ENCODE peak calls at places on chromosomes 1 and 21, in six cellular contexts. V is ureter, F is Kasumi-1, B is NCI-H2081, O is OCI-LY7, X is cardiac septum. I is an unnamed sample.

GRCh38 chr1:155127105-155127671 is 488 bp upstream of the EFNA1 start:
- DNase-seq in V (peak; percentile 87), F (no peak), B (peak; percentile 53), O (no peak), X (peak; percentile 79), I (no peak)

GRCh38 chr1:209614151-209614420 is 30.6 kb downstream of the CAMK1G start:
- DNase-seq in V (no peak), F (no peak), B (no peak), O (no peak), X (no peak), I (no peak)

GRCh38 chr1:69987881-69988280 is 217.5 kb downstream of the LRRC40 start:
- DNase-seq in V (no peak), F (no peak), B (no peak), O (no peak), X (no peak), I (no peak)

GRCh38 chr1:220751130-220751529 is 3.0 kb downstream of the MTARC2 start:
- DNase-seq in V (no peak), F (no peak), B (no peak), O (no peak), X (no peak), I (no peak)

GRCh38 chr1:185555743-185556142 is 178.4 kb upstream of the HMCN1 start:
- DNase-seq in V (no peak), F (no peak), B (no peak), O (no peak), X (no peak), I (no peak)

GRCh38 chr1:7695181-7696117 is 75.6 kb upstream of the VAMP3 start:
- DNase-seq in V (no peak), F (no peak), B (no peak), O (no peak), X (no peak), I (no peak)

GRCh38 chr1:42017259-42017658 is 98.5 kb upstream of the HIVEP3 start:
- DNase-seq in V (no peak), F (no peak), B (no peak), O (no peak), X (no peak), I (no peak)

GRCh38 chr1:8702121-8702520 is 115.3 kb downstream of the RERE start:
- DNase-seq in V (no peak), F (no peak), B (peak; percentile 75), O (no peak), X (no peak), I (no peak)

GRCh38 chr21:31623664-31624063 is 35.8 kb upstream of the SOD1 start:
- DNase-seq in V (no peak), F (peak; percentile 21), B (no peak), O (peak; percentile 45), X (no peak), I (no peak)

GRCh38 chr1:209375681-209376360 is 207.7 kb upstream of the CAMK1G start:
- DNase-seq in V (no peak), F (no peak), B (no peak), O (no peak), X (no peak), I (no peak)

GRCh38 chr1:14055442-14056225 is 355.6 kb downstream of the PRDM2 start:
- DNase-seq in V (no peak), F (no peak), B (no peak), O (no peak), X (no peak), I (no peak)

GRCh38 chr1:180270767-180271639 is 40.9 kb downstream of the LHX4 start:
- DNase-seq in V (no peak), F (no peak), B (no peak), O (no peak), X (no peak), I (no peak)

GRCh38 chr1:62382581-62382980 is 54.3 kb upstream of the USP1 start:
- DNase-seq in V (no peak), F (no peak), B (no peak), O (no peak), X (no peak), I (no peak)